ENCODE peak calls at places on chromosomes 3 and 15, in six cellular contexts. Z, J, S, P, O and I are unnamed samples.
A peak's percentile ranks its signal among the peaks of the same experiment; 100 is the strongest.

GRCh38 chr15:74651251-74651741 is 35.7 kb downstream of the CLK3 start:
- DNase-seq in Z (no peak), J (no peak), S (no peak), P (no peak), O (no peak), I (no peak)

GRCh38 chr3:40118031-40118610 is 191.4 kb upstream of the EIF1B start:
- DNase-seq in Z (no peak), J (no peak), S (no peak), P (no peak), O (no peak), I (no peak)

GRCh38 chr3:143648708-143649107 is 199.6 kb downstream of the SLC9A9 start:
- DNase-seq in Z (peak; percentile 3), J (no peak), S (no peak), P (no peak), O (no peak), I (no peak)

GRCh38 chr3:153621988-153622387 is 460.0 kb downstream of the RAP2B start:
- DNase-seq in Z (no peak), J (no peak), S (no peak), P (no peak), O (peak; percentile 21), I (no peak)

GRCh38 chr3:59985643-59986200 is 935.9 kb upstream of the CFAP20DC start:
- DNase-seq in Z (no peak), J (no peak), S (no peak), P (no peak), O (no peak), I (no peak)

GRCh38 chr3:143134446-143134845 is 14.9 kb downstream of the CHST2 start:
- DNase-seq in Z (no peak), J (no peak), S (no peak), P (no peak), O (no peak), I (no peak)

GRCh38 chr15:77901921-77902750 is 175.4 kb downstream of the TBC1D2B start:
- DNase-seq in Z (peak; percentile 14), J (peak; percentile 23), S (no peak), P (no peak), O (no peak), I (no peak)

GRCh38 chr15:64596701-64597468 is 136.5 kb downstream of the ZNF609 start:
- DNase-seq in Z (peak; percentile 84), J (no peak), S (no peak), P (peak; percentile 8), O (peak; percentile 42), I (no peak)

GRCh38 chr3:72447059-72447946 is 400.9 kb downstream of the SHQ1 start:
- DNase-seq in Z (peak; percentile 96), J (peak; percentile 93), S (peak; percentile 84), P (peak; percentile 93), O (peak; percentile 95), I (peak; percentile 97)

GRCh38 chr3:167012691-167013090 is 367.4 kb downstream of the ZBBX start:
- DNase-seq in Z (no peak), J (no peak), S (no peak), P (no peak), O (no peak), I (no peak)

GRCh38 chr3:20747736-20748135 is 561.7 kb upstream of the SGO1 start:
- DNase-seq in Z (no peak), J (no peak), S (no peak), P (no peak), O (no peak), I (no peak)

GRCh38 chr3:60086811-60087210 is 1037.0 kb upstream of the CFAP20DC start:
- DNase-seq in Z (no peak), J (no peak), S (no peak), P (no peak), O (peak; percentile 15), I (no peak)

GRCh38 chr15:44712108-44713005 is 1.0 kb downstream of the B2M start:
- DNase-seq in Z (no peak), J (peak; percentile 75), S (peak; percentile 88), P (peak; percentile 48), O (peak; percentile 31), I (no peak)

GRCh38 chr3:166123088-166123487 is 285.9 kb upstream of the BCHE start:
- DNase-seq in Z (no peak), J (no peak), S (no peak), P (no peak), O (no peak), I (no peak)

GRCh38 chr15:40105517-40106202 is 3.0 kb downstream of the BMF start:
- DNase-seq in Z (no peak), J (no peak), S (no peak), P (no peak), O (peak; percentile 55), I (no peak)

GRCh38 chr3:159486580-159486979 is 502.1 kb upstream of the IL12A start:
- DNase-seq in Z (no peak), J (no peak), S (no peak), P (no peak), O (no peak), I (no peak)

GRCh38 chr3:31959951-31960792 is 20.9 kb downstream of the OSBPL10 start:
- DNase-seq in Z (no peak), J (no peak), S (no peak), P (no peak), O (no peak), I (no peak)

GRCh38 chr3:196694202-196694638 is 17.8 kb downstream of the CEP19 start:
- DNase-seq in Z (no peak), J (no peak), S (no peak), P (no peak), O (peak; percentile 45), I (no peak)

GRCh38 chr15:69305204-69305931 is 6.7 kb downstream of the PAQR5 start:
- DNase-seq in Z (no peak), J (peak; percentile 74), S (no peak), P (no peak), O (no peak), I (no peak)

GRCh38 chr15:48373855-48374421 is 42.7 kb downstream of the DUT start:
- DNase-seq in Z (no peak), J (peak; percentile 48), S (no peak), P (no peak), O (no peak), I (no peak)

GRCh38 chr3:4985330-4986174 is 6.3 kb downstream of the BHLHE40 start:
- DNase-seq in Z (no peak), J (no peak), S (peak; percentile 24), P (no peak), O (no peak), I (no peak)

GRCh38 chr3:138774529-138775253 is 60.0 kb downstream of the PIK3CB start:
- DNase-seq in Z (peak; percentile 1), J (no peak), S (peak; percentile 82), P (peak; percentile 5), O (no peak), I (no peak)

GRCh38 chr3:29731050-29731449 is 450.2 kb downstream of the RBMS3 start:
- DNase-seq in Z (no peak), J (no peak), S (no peak), P (no peak), O (no peak), I (no peak)

GRCh38 chr3:184815046-184815930 is 3.3 kb downstream of the VPS8 start:
- DNase-seq in Z (no peak), J (no peak), S (no peak), P (no peak), O (no peak), I (no peak)

GRCh38 chr15:40688932-40689799 is 5.8 kb upstream of the RAD51 start:
- DNase-seq in Z (no peak), J (no peak), S (no peak), P (no peak), O (no peak), I (no peak)

GRCh38 chr3:195806211-195806915 is 5.4 kb downstream of the MUC4 start:
- DNase-seq in Z (no peak), J (no peak), S (no peak), P (no peak), O (no peak), I (no peak)

GRCh38 chr15:77819841-77820728 is 187.4 kb upstream of the LINGO1 start:
- DNase-seq in Z (peak; percentile 70), J (no peak), S (no peak), P (no peak), O (no peak), I (no peak)

DNA sequence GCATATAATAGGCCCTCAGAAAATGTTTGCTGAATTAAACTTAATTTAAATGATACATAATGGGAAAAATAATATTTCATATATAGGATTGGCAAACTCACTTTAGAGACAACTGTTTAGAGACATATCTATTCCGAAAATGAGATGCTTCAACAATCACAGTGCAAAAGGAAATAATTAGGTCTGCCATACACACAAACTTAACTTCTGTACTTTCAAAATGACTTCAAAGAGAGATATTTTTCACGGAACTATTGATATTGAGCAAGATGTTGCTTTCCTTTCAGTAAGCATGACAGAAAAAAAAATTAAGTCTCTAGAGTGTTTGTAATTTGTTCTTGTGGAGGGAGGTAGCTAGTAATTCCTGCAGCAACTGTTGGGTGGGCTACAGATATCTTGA is 769.5 kb downstream of the TUSC7 start:
- DNase-seq in Z (no peak), J (no peak), S (no peak), P (no peak), O (peak; percentile 4), I (no peak)
- TF ChIP-seq CTCF in Z (no peak), J (no peak), S (no peak), P (no peak), O (no peak), I (no peak)

DNA sequence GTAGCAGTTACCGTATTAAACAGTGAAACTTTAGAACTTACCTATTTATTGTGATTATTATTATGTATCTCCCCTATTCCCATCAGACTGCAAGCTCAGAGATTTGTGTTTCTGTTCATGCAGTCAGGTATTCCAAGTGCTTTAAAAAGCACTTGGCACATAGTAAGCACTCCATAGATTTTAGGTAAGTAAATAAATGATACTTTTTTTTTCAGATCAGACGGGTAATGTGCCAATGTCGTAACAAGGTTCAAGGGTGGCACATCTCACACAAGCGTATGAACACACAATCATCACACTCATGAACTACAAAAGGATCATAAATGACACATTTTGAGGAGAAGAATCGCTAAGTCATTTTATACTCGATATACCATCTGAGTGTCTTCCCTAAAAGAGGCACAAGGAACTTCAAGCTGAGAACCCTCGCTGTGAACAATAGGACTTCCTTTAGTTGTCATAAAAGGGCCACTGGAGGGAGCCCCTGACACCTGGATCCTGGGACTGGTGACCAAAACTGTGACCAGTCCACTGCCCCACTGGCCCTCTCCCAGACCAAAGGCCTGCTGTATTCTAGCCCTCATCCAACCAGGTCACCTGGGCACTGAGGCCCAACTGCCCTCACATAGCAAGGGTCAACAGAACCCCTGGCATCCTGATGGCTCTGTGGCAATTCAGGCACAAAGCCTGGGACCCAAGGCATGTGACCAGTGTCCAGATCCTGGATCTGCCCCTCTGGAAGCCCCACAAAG is 32.1 kb downstream of the KIF9 start:
- DNase-seq in Z (peak; percentile 71), J (peak; percentile 63), S (peak; percentile 53), P (no peak), O (peak; percentile 53), I (no peak)
- TF ChIP-seq CTCF in Z (peak; percentile 47), J (peak; percentile 55), S (peak; percentile 12), P (no peak), O (peak; percentile 43), I (no peak)

DNA sequence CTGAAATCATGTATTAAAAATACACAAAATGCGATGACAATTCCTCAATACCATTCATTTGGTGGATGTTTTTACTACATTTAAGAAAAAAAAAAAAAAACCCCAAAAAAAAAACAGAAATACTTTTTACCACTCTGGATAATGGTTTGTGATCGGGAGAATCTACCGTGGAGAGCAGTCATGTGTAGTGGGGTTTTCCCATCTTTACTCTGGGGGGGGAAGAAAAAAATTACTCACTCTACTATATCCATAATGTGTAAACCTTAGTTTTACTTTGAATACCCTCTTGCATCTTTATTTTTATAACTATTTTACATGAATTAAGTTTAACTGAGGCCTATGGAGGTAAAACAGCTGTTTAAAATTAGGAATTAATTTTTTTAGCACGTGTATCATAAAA is 83.3 kb downstream of the ANKRD28 start:
- DNase-seq in Z (no peak), J (no peak), S (no peak), P (no peak), O (no peak), I (no peak)
- TF ChIP-seq CTCF in Z (no peak), J (no peak), S (no peak), P (no peak), O (no peak), I (no peak)

GRCh38 chr3:45106874-45107273 is 39.3 kb downstream of the CDCP1 start:
- DNase-seq in Z (no peak), J (no peak), S (no peak), P (no peak), O (no peak), I (no peak)
- TF ChIP-seq CTCF in Z (no peak), J (no peak), S (no peak), P (no peak), O (no peak), I (no peak)